ENCODE peak calls at places on chromosomes 16 and 17, in five cellular contexts. One of them, this sample, is unnamed. For H3K9me3, the result is how much of the 10 kb centered on the place peaks cover.

GRCh38 chr16:797120-797420 is 3.5 kb downstream of the GNG13 start:
- DNase-seq in transverse colon: no peak
- DNase-seq in tibial artery: no peak
- DNase-seq in uterus: no peak
- DNase-seq in Panc1: no peak
- DNase-seq in this sample: peak

GRCh38 chr16:24988593-24989338 is 26.4 kb downstream of the ARHGAP17 start:
- DNase-seq in Panc1: no peak
- DNase-seq in tibial artery: peak
- DNase-seq in transverse colon: peak
- DNase-seq in uterus: peak
- DNase-seq in this sample: peak

GRCh38 chr16:4538386-4539235 is at the start of gene CDIP1:
- DNase-seq in tibial artery: peak
- DNase-seq in transverse colon: peak
- DNase-seq in Panc1: peak
- DNase-seq in uterus: peak
- DNase-seq in this sample: peak

GRCh38 chr16:58519707-58520106 is 4.4 kb downstream of the SETD6 start:
- DNase-seq in Panc1: no peak
- DNase-seq in transverse colon: no peak
- DNase-seq in uterus: no peak
- DNase-seq in tibial artery: no peak
- DNase-seq in this sample: no peak

GRCh38 chr16:35795361-35796029 is 2336.1 kb downstream of the TP53TG3F start:
- DNase-seq in uterus: no peak
- DNase-seq in Panc1: no peak
- DNase-seq in transverse colon: no peak
- DNase-seq in tibial artery: no peak
- DNase-seq in this sample: no peak

GRCh38 chr17:38864636-38865398 is 5.0 kb upstream of the LASP1 start:
- DNase-seq in uterus: no peak
- DNase-seq in transverse colon: no peak
- DNase-seq in tibial artery: no peak
- DNase-seq in Panc1: no peak
- DNase-seq in this sample: no peak

GRCh38 chr17:2710804-2711607 is 558 bp downstream of the CLUH start:
- DNase-seq in uterus: no peak
- DNase-seq in tibial artery: no peak
- DNase-seq in Panc1: no peak
- DNase-seq in transverse colon: peak
- DNase-seq in this sample: peak

GRCh38 chr16:5323284-5323683 is 225.7 kb upstream of the EEF2KMT start:
- DNase-seq in uterus: no peak
- DNase-seq in Panc1: no peak
- DNase-seq in tibial artery: no peak
- DNase-seq in transverse colon: no peak
- DNase-seq in this sample: no peak

GRCh38 chr16:71360378-71360777 is 1.9 kb downstream of the CALB2 start:
- DNase-seq in tibial artery: no peak
- DNase-seq in Panc1: no peak
- DNase-seq in transverse colon: no peak
- DNase-seq in uterus: no peak
- DNase-seq in this sample: no peak

GRCh38 chr16:29745126-29745852 is 501 bp downstream of the C16orf54 start:
- DNase-seq in Panc1: no peak
- DNase-seq in tibial artery: no peak
- DNase-seq in transverse colon: peak
- DNase-seq in uterus: no peak
- DNase-seq in this sample: no peak

GRCh38 chr17:50198026-50198669 is 3.3 kb downstream of the COL1A1 start:
- DNase-seq in Panc1: peak
- DNase-seq in tibial artery: peak
- DNase-seq in uterus: no peak
- DNase-seq in transverse colon: peak
- DNase-seq in this sample: peak

GRCh38 chr17:74524751-74525725 is 6.2 kb downstream of the CD300LB start:
- DNase-seq in Panc1: no peak
- DNase-seq in transverse colon: no peak
- DNase-seq in uterus: no peak
- DNase-seq in tibial artery: no peak
- DNase-seq in this sample: no peak

GRCh38 chr16:16857603-16858283 is 478.8 kb downstream of the NPIPA7 start:
- DNase-seq in tibial artery: no peak
- DNase-seq in transverse colon: no peak
- DNase-seq in Panc1: no peak
- DNase-seq in uterus: no peak
- DNase-seq in this sample: no peak

GRCh38 chr16:56671706-56672105 is 2.1 kb downstream of the MT1H start:
- DNase-seq in tibial artery: no peak
- DNase-seq in uterus: no peak
- DNase-seq in transverse colon: no peak
- DNase-seq in Panc1: no peak
- DNase-seq in this sample: no peak

GRCh38 chr16:85611455-85612190 is 1.5 kb upstream of the GSE1 start:
- DNase-seq in Panc1: no peak
- DNase-seq in uterus: peak
- DNase-seq in transverse colon: peak
- DNase-seq in tibial artery: peak
- DNase-seq in this sample: peak

GRCh38 chr16:54402873-54403272 is 116.3 kb upstream of the IRX3 start:
- DNase-seq in tibial artery: no peak
- DNase-seq in uterus: no peak
- DNase-seq in transverse colon: no peak
- DNase-seq in Panc1: no peak
- DNase-seq in this sample: no peak

GRCh38 chr17:7313028-7313889 is 1.9 kb downstream of the GPS2 start:
- DNase-seq in transverse colon: no peak
- DNase-seq in tibial artery: no peak
- DNase-seq in uterus: no peak
- DNase-seq in Panc1: no peak
- DNase-seq in this sample: no peak

GRCh38 chr17:59152925-59153324 is 2.1 kb downstream of the SKA2 start:
- DNase-seq in transverse colon: no peak
- DNase-seq in uterus: no peak
- DNase-seq in tibial artery: no peak
- DNase-seq in Panc1: no peak
- DNase-seq in this sample: no peak

GRCh38 chr16:10122546-10122945 is 59.7 kb downstream of the GRIN2A start:
- DNase-seq in Panc1: no peak
- DNase-seq in uterus: no peak
- DNase-seq in tibial artery: no peak
- DNase-seq in transverse colon: no peak
- DNase-seq in this sample: no peak

GRCh38 chr17:43468746-43469544 is 14.8 kb upstream of the DHX8 start:
- DNase-seq in Panc1: no peak
- DNase-seq in uterus: no peak
- DNase-seq in tibial artery: no peak
- DNase-seq in transverse colon: no peak
- DNase-seq in this sample: no peak

GRCh38 chr16:57711-58110 is 4.1 kb downstream of the SNRNP25 start:
- DNase-seq in Panc1: no peak
- DNase-seq in transverse colon: no peak
- DNase-seq in tibial artery: no peak
- DNase-seq in uterus: no peak
- DNase-seq in this sample: no peak

GRCh38 chr17:55812323-55812722 is 61.5 kb downstream of the PCTP start:
- DNase-seq in uterus: no peak
- DNase-seq in transverse colon: no peak
- DNase-seq in tibial artery: no peak
- DNase-seq in Panc1: no peak
- DNase-seq in this sample: no peak

GRCh38 chr16:84462296-84463210 is 41.9 kb downstream of the MEAK7 start:
- DNase-seq in tibial artery: peak
- DNase-seq in Panc1: no peak
- DNase-seq in uterus: peak
- DNase-seq in transverse colon: no peak
- DNase-seq in this sample: no peak

GRCh38 chr17:30391534-30391933 is 12.8 kb downstream of the CPD start:
- DNase-seq in transverse colon: no peak
- DNase-seq in tibial artery: no peak
- DNase-seq in uterus: no peak
- DNase-seq in Panc1: no peak
- DNase-seq in this sample: no peak

GRCh38 chr16:52649870-52650269 is 102.9 kb upstream of the TOX3 start:
- DNase-seq in uterus: no peak
- DNase-seq in Panc1: no peak
- DNase-seq in transverse colon: no peak
- DNase-seq in tibial artery: no peak
- DNase-seq in this sample: no peak

GRCh38 chr17:63764701-63765100 is 8.7 kb downstream of the CCDC47 start:
- DNase-seq in uterus: no peak
- DNase-seq in transverse colon: no peak
- DNase-seq in tibial artery: no peak
- DNase-seq in Panc1: no peak
- DNase-seq in this sample: no peak

GRCh38 chr17:28370035-28370743 is at the start of gene VTN:
- DNase-seq in transverse colon: no peak
- DNase-seq in Panc1: no peak
- DNase-seq in tibial artery: peak
- DNase-seq in uterus: peak
- DNase-seq in this sample: peak
- H3K9me3 ChIP-seq in transverse colon: under half
- H3K9me3 ChIP-seq in Panc1: under half
- H3K9me3 ChIP-seq in tibial artery: under half
- H3K9me3 ChIP-seq in uterus: under half
- H3K9me3 ChIP-seq in this sample: under half

GRCh38 chr17:17706140-17707060 is 25.1 kb downstream of the RAI1 start:
- DNase-seq in uterus: no peak
- DNase-seq in transverse colon: no peak
- DNase-seq in tibial artery: no peak
- DNase-seq in Panc1: no peak
- DNase-seq in this sample: peak

GRCh38 chr17:17708816-17709215 is 27.6 kb downstream of the RAI1 start:
- DNase-seq in Panc1: no peak
- DNase-seq in transverse colon: no peak
- DNase-seq in uterus: no peak
- DNase-seq in tibial artery: no peak
- DNase-seq in this sample: no peak

GRCh38 chr17:17710355-17710727 is 29.1 kb downstream of the RAI1 start:
- DNase-seq in Panc1: no peak
- DNase-seq in transverse colon: no peak
- DNase-seq in uterus: no peak
- DNase-seq in tibial artery: no peak
- DNase-seq in this sample: no peak

GRCh38 chr17:17709815-17710321 is 28.6 kb downstream of the RAI1 start:
- DNase-seq in Panc1: no peak
- DNase-seq in uterus: no peak
- DNase-seq in transverse colon: no peak
- DNase-seq in tibial artery: no peak
- DNase-seq in this sample: no peak

DNA sequence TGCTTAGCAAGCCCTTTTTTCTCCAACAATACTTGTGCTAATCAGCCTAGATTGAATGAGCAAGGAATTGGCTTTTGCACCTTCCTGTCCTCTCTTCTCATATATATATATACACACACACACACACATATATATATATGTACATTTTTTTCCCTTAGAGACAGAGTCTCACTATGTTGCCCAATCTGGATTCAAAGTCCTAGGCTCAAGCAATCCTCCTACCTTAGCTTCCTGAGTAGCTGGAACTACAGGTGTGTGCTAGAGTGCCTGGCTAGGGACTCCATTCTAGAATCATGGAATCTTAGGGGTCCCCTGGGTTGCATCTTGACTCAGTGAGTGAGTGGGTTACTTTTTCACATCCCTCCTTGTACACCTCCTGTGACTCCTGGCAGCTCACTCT is 27.0 kb downstream of the RAI1 start:
- DNase-seq in transverse colon: no peak
- DNase-seq in tibial artery: no peak
- DNase-seq in uterus: no peak
- DNase-seq in Panc1: no peak
- DNase-seq in this sample: peak
- H3K27ac ChIP-seq in transverse colon: no peak
- H3K27ac ChIP-seq in tibial artery: no peak
- H3K27ac ChIP-seq in uterus: no peak
- H3K27ac ChIP-seq in Panc1: peak
- H3K27ac ChIP-seq in this sample: no peak

GRCh38 chr16:59993101-59993500 is 1259.0 kb upstream of the GOT2 start:
- DNase-seq in Panc1: no peak
- DNase-seq in tibial artery: no peak
- DNase-seq in uterus: no peak
- DNase-seq in transverse colon: no peak
- DNase-seq in this sample: no peak

GRCh38 chr16:59988591-59988990 is 1254.5 kb upstream of the GOT2 start:
- DNase-seq in Panc1: no peak
- DNase-seq in transverse colon: no peak
- DNase-seq in uterus: no peak
- DNase-seq in tibial artery: no peak
- DNase-seq in this sample: no peak

GRCh38 chr16:59991171-59991570 is 1257.1 kb upstream of the GOT2 start:
- DNase-seq in uterus: no peak
- DNase-seq in Panc1: no peak
- DNase-seq in transverse colon: no peak
- DNase-seq in tibial artery: no peak
- DNase-seq in this sample: no peak
- H3K9me3 ChIP-seq in uterus: under half
- H3K9me3 ChIP-seq in Panc1: under half
- H3K9me3 ChIP-seq in transverse colon: under half
- H3K9me3 ChIP-seq in tibial artery: under half
- H3K9me3 ChIP-seq in this sample: under half

GRCh38 chr17:57873261-57874057 is 23.6 kb upstream of the MRPS23 start:
- DNase-seq in uterus: no peak
- DNase-seq in Panc1: no peak
- DNase-seq in tibial artery: no peak
- DNase-seq in transverse colon: no peak
- DNase-seq in this sample: no peak
- H3K27ac ChIP-seq in uterus: peak
- H3K27ac ChIP-seq in Panc1: peak
- H3K27ac ChIP-seq in tibial artery: peak
- H3K27ac ChIP-seq in transverse colon: peak
- H3K27ac ChIP-seq in this sample: peak

GRCh38 chr17:68734911-68735310 is 133.7 kb upstream of the FAM20A start:
- DNase-seq in uterus: no peak
- DNase-seq in tibial artery: no peak
- DNase-seq in transverse colon: no peak
- DNase-seq in Panc1: no peak
- DNase-seq in this sample: no peak
- H3K9me3 ChIP-seq in uterus: under half
- H3K9me3 ChIP-seq in tibial artery: under half
- H3K9me3 ChIP-seq in transverse colon: under half
- H3K9me3 ChIP-seq in Panc1: under half
- H3K9me3 ChIP-seq in this sample: under half